ENCODE peak calls at places on chromosomes 13 and 19, in seven cellular contexts. J is IMR-90, U is tibial artery, N is psoas muscle, A is PC-3, I is body of pancreas, M is adipocyte. P is an unnamed sample.

GRCh38 chr13:60441761-60442160 is 44.7 kb downstream of the TDRD3 start:
- DNase-seq in J (no peak), U (no peak), N (no peak), A (no peak), I (no peak), M (no peak), P (no peak)

GRCh38 chr19:16541526-16542044 is 652 bp downstream of the CHERP start:
- DNase-seq in J (peak; percentile 11), U (no peak), N (peak; percentile 26), A (no peak), I (no peak), M (no peak), P (no peak)

GRCh38 chr19:38674388-38675133 is 27.1 kb downstream of the ACTN4 start:
- DNase-seq in J (peak; percentile 49), U (no peak), N (peak; percentile 56), A (no peak), I (no peak), M (no peak), P (no peak)

GRCh38 chr19:13055213-13056051 is 47.2 kb downstream of the LYL1 start:
- DNase-seq in J (peak; percentile 89), U (peak; percentile 95), N (peak; percentile 88), A (peak; percentile 81), I (peak; percentile 69), M (peak; percentile 96), P (peak; percentile 55)

GRCh38 chr13:30569901-30570576 is 47.7 kb upstream of the USPL1 start:
- DNase-seq in J (peak; percentile 99), U (peak; percentile 69), N (no peak), A (peak; percentile 88), I (peak; percentile 10), M (peak; percentile 91), P (peak; percentile 25)

GRCh38 chr19:3672993-3673392 is 27.3 kb downstream of the PIP5K1C start:
- DNase-seq in J (no peak), U (no peak), N (no peak), A (no peak), I (no peak), M (no peak), P (no peak)

GRCh38 chr19:52069653-52070052 is 21.0 kb upstream of the ZNF432 start:
- DNase-seq in J (no peak), U (no peak), N (no peak), A (no peak), I (no peak), M (no peak), P (no peak)

GRCh38 chr13:50521750-50522149 is 321.7 kb downstream of the DLEU7 start:
- DNase-seq in J (peak; percentile 30), U (no peak), N (no peak), A (no peak), I (peak; percentile 26), M (peak; percentile 70), P (no peak)

GRCh38 chr19:38388310-38389100 is at the start of gene SPRED3:
- DNase-seq in J (peak; percentile 66), U (peak; percentile 76), N (peak; percentile 62), A (peak; percentile 35), I (peak; percentile 56), M (peak; percentile 73), P (no peak)

GRCh38 chr19:39410620-39411005 is 1.9 kb upstream of the PLEKHG2 start:
- DNase-seq in J (no peak), U (no peak), N (no peak), A (no peak), I (no peak), M (peak; percentile 43), P (no peak)

GRCh38 chr13:36430247-36431203 is 1.8 kb upstream of the CCNA1 start:
- DNase-seq in J (no peak), U (peak; percentile 67), N (no peak), A (no peak), I (peak; percentile 62), M (no peak), P (no peak)

GRCh38 chr13:85610024-85610423 is 189.2 kb downstream of the SLITRK6 start:
- DNase-seq in J (peak; percentile 18), U (no peak), N (no peak), A (no peak), I (no peak), M (peak; percentile 3), P (no peak)

GRCh38 chr19:8571006-8571411 is 6.2 kb downstream of the MYO1F start:
- DNase-seq in J (peak; percentile 68), U (no peak), N (no peak), A (peak; percentile 87), I (no peak), M (peak; percentile 46), P (no peak)

GRCh38 chr13:113652404-113653263 is 5.4 kb downstream of the ATP4B start:
- DNase-seq in J (no peak), U (peak; percentile 47), N (peak; percentile 47), A (no peak), I (peak; percentile 2), M (no peak), P (no peak)

GRCh38 chr19:33883869-33884519 is 87.3 kb downstream of the KCTD15 start:
- DNase-seq in J (no peak), U (no peak), N (no peak), A (peak; percentile 3), I (peak; percentile 96), M (no peak), P (no peak)

GRCh38 chr13:30796833-30797601 is 61.7 kb downstream of the ALOX5AP start:
- DNase-seq in J (peak; percentile 44), U (no peak), N (no peak), A (peak; percentile 3), I (peak; percentile 18), M (no peak), P (no peak)

GRCh38 chr13:44507639-44508038 is 68.5 kb downstream of the TSC22D1 start:
- DNase-seq in J (no peak), U (no peak), N (no peak), A (no peak), I (no peak), M (peak; percentile 18), P (no peak)

GRCh38 chr13:48014359-48014758 is 13.3 kb upstream of the SUCLA2 start:
- DNase-seq in J (no peak), U (no peak), N (no peak), A (no peak), I (no peak), M (no peak), P (no peak)

GRCh38 chr13:106286811-106287210 is 248.7 kb downstream of the EFNB2 start:
- DNase-seq in J (no peak), U (no peak), N (no peak), A (no peak), I (no peak), M (no peak), P (no peak)

GRCh38 chr19:29753190-29753933 is 38.3 kb upstream of the C19orf12 start:
- DNase-seq in J (no peak), U (no peak), N (no peak), A (no peak), I (no peak), M (no peak), P (no peak)

DNA sequence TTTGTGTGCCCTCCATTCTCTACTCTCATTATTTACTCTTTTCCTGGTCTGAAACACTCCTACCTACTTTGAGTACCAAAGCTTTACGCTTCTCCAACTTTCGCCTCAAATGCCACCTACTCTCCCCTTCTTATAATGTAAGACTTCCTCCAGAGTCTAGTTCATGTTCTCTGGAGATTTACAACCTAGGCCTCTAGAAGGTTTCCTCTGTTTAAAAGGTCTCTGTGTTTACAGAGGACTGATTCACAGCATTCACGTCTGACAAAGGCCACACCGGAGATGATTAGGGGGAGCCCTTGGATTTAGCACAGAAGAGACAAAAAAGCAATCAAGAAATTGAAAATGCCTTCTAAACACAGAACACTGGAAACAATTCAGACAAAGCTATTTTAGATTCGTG is 302.0 kb downstream of the KLF12 start:
- DNase-seq in J (no peak), U (no peak), N (no peak), A (peak; percentile 61), I (no peak), M (peak; percentile 3), P (no peak)
- H3K4me1 ChIP-seq in J (peaks cover 6% of the 10 kb centered on the region), U (peaks cover 18% of the 10 kb centered on the region), N (peaks cover 4% of the 10 kb centered on the region), A (peaks cover 22% of the 10 kb centered on the region), I (no peaks in the 10 kb centered on the region), M (peaks cover 3% of the 10 kb centered on the region), P (no peaks in the 10 kb centered on the region)

GRCh38 chr19:6772028-6772865 is at the start of gene VAV1:
- DNase-seq in J (no peak), U (no peak), N (peak; percentile 72), A (no peak), I (no peak), M (no peak), P (no peak)
- H3K4me3 ChIP-seq in J (no peak within 1 kb of the TSS), U (peak within 1 kb of the TSS; percentile 40), N (peak within 1 kb of the TSS; percentile 46), A (no peak within 1 kb of the TSS), I (peak within 1 kb of the TSS; percentile 32), M (no peak within 1 kb of the TSS), P (peak within 1 kb of the TSS; percentile 64)

GRCh38 chr19:53254451-53255341 is at the start of gene ZNF677:
- DNase-seq in J (peak; percentile 76), U (peak; percentile 96), N (peak; percentile 96), A (peak; percentile 65), I (peak; percentile 85), M (peak; percentile 88), P (peak; percentile 48)
- H3K9me3 ChIP-seq in J (peaks cover 12% of the 10 kb centered on the region), U (peaks cover 10% of the 10 kb centered on the region), N (peaks cover 32% of the 10 kb centered on the region), A (peaks cover 64% of the 10 kb centered on the region), I (peaks cover 8% of the 10 kb centered on the region), M (peaks cover 20% of the 10 kb centered on the region), P (peaks cover 15% of the 10 kb centered on the region)

GRCh38 chr19:275958-276646 is 15.1 kb downstream of the PLPP2 start:
- DNase-seq in J (no peak), U (no peak), N (peak; percentile 12), A (no peak), I (no peak), M (no peak), P (no peak)

GRCh38 chr19:277581-278165 is 13.5 kb downstream of the PLPP2 start:
- DNase-seq in J (peak; percentile 35), U (peak; percentile 17), N (peak; percentile 32), A (no peak), I (no peak), M (peak; percentile 31), P (no peak)

GRCh38 chr19:273393-273792 is 17.8 kb downstream of the PLPP2 start:
- DNase-seq in J (no peak), U (no peak), N (no peak), A (no peak), I (no peak), M (no peak), P (no peak)

GRCh38 chr19:277131-277530 is 14.1 kb downstream of the PLPP2 start:
- DNase-seq in J (no peak), U (peak; percentile 33), N (peak; percentile 24), A (no peak), I (no peak), M (no peak), P (no peak)

DNA sequence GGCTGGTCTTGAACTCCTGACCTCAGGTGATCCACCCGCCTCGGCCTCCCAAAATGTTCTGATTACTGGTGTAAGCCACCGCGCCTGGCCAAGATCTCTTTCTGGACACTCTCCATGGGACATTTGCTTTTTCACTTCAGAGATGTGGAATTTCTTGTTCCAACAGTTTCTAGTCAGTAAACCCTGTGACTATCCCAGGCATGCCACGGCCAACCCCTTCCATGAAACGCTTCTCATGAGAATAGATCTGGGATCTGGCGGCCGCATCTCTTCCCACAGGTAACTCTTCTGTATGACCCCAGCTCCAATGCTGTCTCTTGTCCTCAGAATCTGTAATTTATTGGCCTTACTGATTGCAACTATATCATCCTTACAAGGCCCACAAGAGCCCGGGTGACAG is 16.2 kb downstream of the PLPP2 start:
- DNase-seq in J (no peak), U (no peak), N (peak; percentile 23), A (no peak), I (no peak), M (no peak), P (no peak)
- H3K4me1 ChIP-seq in J (no peaks in the 10 kb centered on the region), U (no peaks in the 10 kb centered on the region), N (no peaks in the 10 kb centered on the region), A (no peaks in the 10 kb centered on the region), I (no peaks in the 10 kb centered on the region), M (no peaks in the 10 kb centered on the region), P (no peaks in the 10 kb centered on the region)

GRCh38 chr13:111634410-111634809 is 314.0 kb downstream of the TEX29 start:
- DNase-seq in J (no peak), U (no peak), N (no peak), A (no peak), I (no peak), M (no peak), P (no peak)
- H3K4me3 ChIP-seq in J (no peak overlapping the region), U (no peak overlapping the region), N (no peak overlapping the region), A (no peak overlapping the region), I (no peak overlapping the region), M (no peak overlapping the region), P (no peak overlapping the region)